ENCODE peak calls at places on chromosomes 11 and 22, in ten cellular contexts. One of them, this sample, is unnamed.

GRCh38 chr22:35572552-35572951 is 31.9 kb downstream of the RASD2 start:
- DNase-seq in uterus: no peak
- DNase-seq in stimulated activated naive CD8-positive, alpha-beta T cell treated with anti-CD3 and anti-CD28 coated beads, Interleukin-15, Interleukin-2, amounts not matched to agents 100 U/mL and 50 U/mL, for 24 hours: no peak
- DNase-seq in ecto neural progenitor cell: no peak
- DNase-seq in cardiac fibroblast: no peak
- DNase-seq in endodermal cell: no peak
- DNase-seq in activated effector memory CD4-positive, alpha-beta T cell treated with Interleukin-2 at 50 U/mL for 16 hours: no peak
- DNase-seq in fibroblast of lung: no peak
- DNase-seq in occipital lobe: no peak
- DNase-seq in NCI-H82: no peak
- DNase-seq in this sample: no peak

GRCh38 chr11:16902979-16903378 is 111.2 kb downstream of the PLEKHA7 start:
- DNase-seq in activated effector memory CD4-positive, alpha-beta T cell treated with Interleukin-2 at 50 U/mL for 16 hours: no peak
- DNase-seq in cardiac fibroblast: no peak
- DNase-seq in ecto neural progenitor cell: no peak
- DNase-seq in NCI-H82: no peak
- DNase-seq in fibroblast of lung: no peak
- DNase-seq in uterus: no peak
- DNase-seq in stimulated activated naive CD8-positive, alpha-beta T cell treated with anti-CD3 and anti-CD28 coated beads, Interleukin-15, Interleukin-2, amounts not matched to agents 100 U/mL and 50 U/mL, for 24 hours: no peak
- DNase-seq in occipital lobe: no peak
- DNase-seq in endodermal cell: no peak
- DNase-seq in this sample: no peak

GRCh38 chr22:19819209-19819910 is 35.3 kb downstream of the GNB1L start:
- DNase-seq in uterus: no peak
- DNase-seq in endodermal cell: peak
- DNase-seq in occipital lobe: no peak
- DNase-seq in stimulated activated naive CD8-positive, alpha-beta T cell treated with anti-CD3 and anti-CD28 coated beads, Interleukin-15, Interleukin-2, amounts not matched to agents 100 U/mL and 50 U/mL, for 24 hours: no peak
- DNase-seq in activated effector memory CD4-positive, alpha-beta T cell treated with Interleukin-2 at 50 U/mL for 16 hours: no peak
- DNase-seq in fibroblast of lung: no peak
- DNase-seq in ecto neural progenitor cell: no peak
- DNase-seq in cardiac fibroblast: no peak
- DNase-seq in NCI-H82: no peak
- DNase-seq in this sample: no peak

GRCh38 chr22:17633217-17633997 is 4.9 kb upstream of the ATP6V1E1 start:
- DNase-seq in endodermal cell: peak
- DNase-seq in fibroblast of lung: peak
- DNase-seq in uterus: no peak
- DNase-seq in ecto neural progenitor cell: no peak
- DNase-seq in NCI-H82: no peak
- DNase-seq in cardiac fibroblast: peak
- DNase-seq in activated effector memory CD4-positive, alpha-beta T cell treated with Interleukin-2 at 50 U/mL for 16 hours: no peak
- DNase-seq in occipital lobe: no peak
- DNase-seq in stimulated activated naive CD8-positive, alpha-beta T cell treated with anti-CD3 and anti-CD28 coated beads, Interleukin-15, Interleukin-2, amounts not matched to agents 100 U/mL and 50 U/mL, for 24 hours: no peak
- DNase-seq in this sample: no peak

GRCh38 chr22:37242395-37242918 is 1.6 kb downstream of the RAC2 start:
- DNase-seq in occipital lobe: no peak
- DNase-seq in uterus: peak
- DNase-seq in ecto neural progenitor cell: no peak
- DNase-seq in fibroblast of lung: no peak
- DNase-seq in endodermal cell: peak
- DNase-seq in activated effector memory CD4-positive, alpha-beta T cell treated with Interleukin-2 at 50 U/mL for 16 hours: peak
- DNase-seq in stimulated activated naive CD8-positive, alpha-beta T cell treated with anti-CD3 and anti-CD28 coated beads, Interleukin-15, Interleukin-2, amounts not matched to agents 100 U/mL and 50 U/mL, for 24 hours: peak
- DNase-seq in NCI-H82: no peak
- DNase-seq in cardiac fibroblast: peak
- DNase-seq in this sample: peak

GRCh38 chr11:74840486-74840885 is 91.8 kb downstream of the RNF169 start:
- DNase-seq in activated effector memory CD4-positive, alpha-beta T cell treated with Interleukin-2 at 50 U/mL for 16 hours: no peak
- DNase-seq in occipital lobe: no peak
- DNase-seq in NCI-H82: no peak
- DNase-seq in cardiac fibroblast: no peak
- DNase-seq in uterus: no peak
- DNase-seq in fibroblast of lung: no peak
- DNase-seq in ecto neural progenitor cell: no peak
- DNase-seq in stimulated activated naive CD8-positive, alpha-beta T cell treated with anti-CD3 and anti-CD28 coated beads, Interleukin-15, Interleukin-2, amounts not matched to agents 100 U/mL and 50 U/mL, for 24 hours: no peak
- DNase-seq in endodermal cell: no peak
- DNase-seq in this sample: no peak

GRCh38 chr22:19443544-19444211 is 3.8 kb downstream of the C22orf39 start:
- DNase-seq in activated effector memory CD4-positive, alpha-beta T cell treated with Interleukin-2 at 50 U/mL for 16 hours: no peak
- DNase-seq in NCI-H82: no peak
- DNase-seq in occipital lobe: no peak
- DNase-seq in endodermal cell: no peak
- DNase-seq in cardiac fibroblast: no peak
- DNase-seq in ecto neural progenitor cell: no peak
- DNase-seq in stimulated activated naive CD8-positive, alpha-beta T cell treated with anti-CD3 and anti-CD28 coated beads, Interleukin-15, Interleukin-2, amounts not matched to agents 100 U/mL and 50 U/mL, for 24 hours: no peak
- DNase-seq in uterus: no peak
- DNase-seq in fibroblast of lung: no peak
- DNase-seq in this sample: no peak

GRCh38 chr11:34266090-34266912 is 91.5 kb downstream of the ABTB2 start:
- DNase-seq in fibroblast of lung: peak
- DNase-seq in occipital lobe: peak
- DNase-seq in uterus: peak
- DNase-seq in NCI-H82: no peak
- DNase-seq in ecto neural progenitor cell: no peak
- DNase-seq in endodermal cell: no peak
- DNase-seq in cardiac fibroblast: peak
- DNase-seq in activated effector memory CD4-positive, alpha-beta T cell treated with Interleukin-2 at 50 U/mL for 16 hours: no peak
- DNase-seq in stimulated activated naive CD8-positive, alpha-beta T cell treated with anti-CD3 and anti-CD28 coated beads, Interleukin-15, Interleukin-2, amounts not matched to agents 100 U/mL and 50 U/mL, for 24 hours: no peak
- DNase-seq in this sample: no peak

GRCh38 chr11:78149646-78150045 is 10.2 kb upstream of the ALG8 start:
- DNase-seq in endodermal cell: no peak
- DNase-seq in occipital lobe: no peak
- DNase-seq in ecto neural progenitor cell: no peak
- DNase-seq in cardiac fibroblast: peak
- DNase-seq in NCI-H82: no peak
- DNase-seq in stimulated activated naive CD8-positive, alpha-beta T cell treated with anti-CD3 and anti-CD28 coated beads, Interleukin-15, Interleukin-2, amounts not matched to agents 100 U/mL and 50 U/mL, for 24 hours: no peak
- DNase-seq in fibroblast of lung: peak
- DNase-seq in uterus: no peak
- DNase-seq in activated effector memory CD4-positive, alpha-beta T cell treated with Interleukin-2 at 50 U/mL for 16 hours: no peak
- DNase-seq in this sample: no peak

GRCh38 chr22:40479887-40480538 is 109.6 kb downstream of the SGSM3 start:
- DNase-seq in endodermal cell: no peak
- DNase-seq in fibroblast of lung: peak
- DNase-seq in activated effector memory CD4-positive, alpha-beta T cell treated with Interleukin-2 at 50 U/mL for 16 hours: no peak
- DNase-seq in NCI-H82: no peak
- DNase-seq in ecto neural progenitor cell: no peak
- DNase-seq in occipital lobe: no peak
- DNase-seq in stimulated activated naive CD8-positive, alpha-beta T cell treated with anti-CD3 and anti-CD28 coated beads, Interleukin-15, Interleukin-2, amounts not matched to agents 100 U/mL and 50 U/mL, for 24 hours: no peak
- DNase-seq in uterus: no peak
- DNase-seq in cardiac fibroblast: peak
- DNase-seq in this sample: no peak

GRCh38 chr22:23133922-23134321 is 7.9 kb downstream of the RSPH14 start:
- DNase-seq in uterus: no peak
- DNase-seq in ecto neural progenitor cell: no peak
- DNase-seq in NCI-H82: no peak
- DNase-seq in stimulated activated naive CD8-positive, alpha-beta T cell treated with anti-CD3 and anti-CD28 coated beads, Interleukin-15, Interleukin-2, amounts not matched to agents 100 U/mL and 50 U/mL, for 24 hours: no peak
- DNase-seq in fibroblast of lung: no peak
- DNase-seq in endodermal cell: no peak
- DNase-seq in cardiac fibroblast: no peak
- DNase-seq in occipital lobe: no peak
- DNase-seq in activated effector memory CD4-positive, alpha-beta T cell treated with Interleukin-2 at 50 U/mL for 16 hours: no peak
- DNase-seq in this sample: no peak

GRCh38 chr22:25153961-25154685 is 45.5 kb upstream of the CRYBB3 start:
- DNase-seq in stimulated activated naive CD8-positive, alpha-beta T cell treated with anti-CD3 and anti-CD28 coated beads, Interleukin-15, Interleukin-2, amounts not matched to agents 100 U/mL and 50 U/mL, for 24 hours: no peak
- DNase-seq in cardiac fibroblast: peak
- DNase-seq in NCI-H82: peak
- DNase-seq in fibroblast of lung: peak
- DNase-seq in occipital lobe: no peak
- DNase-seq in uterus: peak
- DNase-seq in ecto neural progenitor cell: no peak
- DNase-seq in activated effector memory CD4-positive, alpha-beta T cell treated with Interleukin-2 at 50 U/mL for 16 hours: no peak
- DNase-seq in endodermal cell: peak
- DNase-seq in this sample: no peak

GRCh38 chr22:28017859-28018258 is 98.8 kb upstream of the PITPNB start:
- DNase-seq in stimulated activated naive CD8-positive, alpha-beta T cell treated with anti-CD3 and anti-CD28 coated beads, Interleukin-15, Interleukin-2, amounts not matched to agents 100 U/mL and 50 U/mL, for 24 hours: no peak
- DNase-seq in ecto neural progenitor cell: no peak
- DNase-seq in occipital lobe: no peak
- DNase-seq in fibroblast of lung: no peak
- DNase-seq in activated effector memory CD4-positive, alpha-beta T cell treated with Interleukin-2 at 50 U/mL for 16 hours: no peak
- DNase-seq in uterus: peak
- DNase-seq in NCI-H82: no peak
- DNase-seq in cardiac fibroblast: no peak
- DNase-seq in endodermal cell: no peak
- DNase-seq in this sample: no peak

GRCh38 chr11:117807482-117808272 is 10.7 kb upstream of the DSCAML1 start:
- DNase-seq in stimulated activated naive CD8-positive, alpha-beta T cell treated with anti-CD3 and anti-CD28 coated beads, Interleukin-15, Interleukin-2, amounts not matched to agents 100 U/mL and 50 U/mL, for 24 hours: peak
- DNase-seq in fibroblast of lung: peak
- DNase-seq in uterus: peak
- DNase-seq in occipital lobe: peak
- DNase-seq in endodermal cell: peak
- DNase-seq in NCI-H82: peak
- DNase-seq in cardiac fibroblast: peak
- DNase-seq in activated effector memory CD4-positive, alpha-beta T cell treated with Interleukin-2 at 50 U/mL for 16 hours: peak
- DNase-seq in ecto neural progenitor cell: peak
- DNase-seq in this sample: peak

GRCh38 chr11:19083166-19083565 is 22.6 kb upstream of the MRGPRX2 start:
- DNase-seq in ecto neural progenitor cell: no peak
- DNase-seq in endodermal cell: no peak
- DNase-seq in uterus: no peak
- DNase-seq in occipital lobe: no peak
- DNase-seq in fibroblast of lung: no peak
- DNase-seq in NCI-H82: no peak
- DNase-seq in activated effector memory CD4-positive, alpha-beta T cell treated with Interleukin-2 at 50 U/mL for 16 hours: no peak
- DNase-seq in cardiac fibroblast: no peak
- DNase-seq in stimulated activated naive CD8-positive, alpha-beta T cell treated with anti-CD3 and anti-CD28 coated beads, Interleukin-15, Interleukin-2, amounts not matched to agents 100 U/mL and 50 U/mL, for 24 hours: no peak
- DNase-seq in this sample: no peak

GRCh38 chr11:46285594-46286033 is 8.2 kb downstream of the CREB3L1 start:
- DNase-seq in NCI-H82: no peak
- DNase-seq in fibroblast of lung: peak
- DNase-seq in stimulated activated naive CD8-positive, alpha-beta T cell treated with anti-CD3 and anti-CD28 coated beads, Interleukin-15, Interleukin-2, amounts not matched to agents 100 U/mL and 50 U/mL, for 24 hours: no peak
- DNase-seq in activated effector memory CD4-positive, alpha-beta T cell treated with Interleukin-2 at 50 U/mL for 16 hours: no peak
- DNase-seq in ecto neural progenitor cell: no peak
- DNase-seq in endodermal cell: no peak
- DNase-seq in uterus: no peak
- DNase-seq in occipital lobe: no peak
- DNase-seq in cardiac fibroblast: peak
- DNase-seq in this sample: no peak

GRCh38 chr22:29470159-29470855 is 9.7 kb upstream of the NEFH start:
- DNase-seq in uterus: no peak
- DNase-seq in occipital lobe: peak
- DNase-seq in stimulated activated naive CD8-positive, alpha-beta T cell treated with anti-CD3 and anti-CD28 coated beads, Interleukin-15, Interleukin-2, amounts not matched to agents 100 U/mL and 50 U/mL, for 24 hours: peak
- DNase-seq in ecto neural progenitor cell: peak
- DNase-seq in cardiac fibroblast: peak
- DNase-seq in activated effector memory CD4-positive, alpha-beta T cell treated with Interleukin-2 at 50 U/mL for 16 hours: peak
- DNase-seq in endodermal cell: peak
- DNase-seq in NCI-H82: no peak
- DNase-seq in fibroblast of lung: peak
- DNase-seq in this sample: peak

GRCh38 chr11:1878134-1879031 is 13.3 kb downstream of the PRR33 start:
- DNase-seq in fibroblast of lung: no peak
- DNase-seq in uterus: peak
- DNase-seq in cardiac fibroblast: no peak
- DNase-seq in ecto neural progenitor cell: no peak
- DNase-seq in endodermal cell: no peak
- DNase-seq in activated effector memory CD4-positive, alpha-beta T cell treated with Interleukin-2 at 50 U/mL for 16 hours: no peak
- DNase-seq in stimulated activated naive CD8-positive, alpha-beta T cell treated with anti-CD3 and anti-CD28 coated beads, Interleukin-15, Interleukin-2, amounts not matched to agents 100 U/mL and 50 U/mL, for 24 hours: no peak
- DNase-seq in NCI-H82: no peak
- DNase-seq in occipital lobe: no peak
- DNase-seq in this sample: no peak

GRCh38 chr11:107898270-107898669 is 30.0 kb upstream of the RAB39A start:
- DNase-seq in activated effector memory CD4-positive, alpha-beta T cell treated with Interleukin-2 at 50 U/mL for 16 hours: no peak
- DNase-seq in ecto neural progenitor cell: no peak
- DNase-seq in uterus: no peak
- DNase-seq in stimulated activated naive CD8-positive, alpha-beta T cell treated with anti-CD3 and anti-CD28 coated beads, Interleukin-15, Interleukin-2, amounts not matched to agents 100 U/mL and 50 U/mL, for 24 hours: no peak
- DNase-seq in occipital lobe: no peak
- DNase-seq in endodermal cell: no peak
- DNase-seq in NCI-H82: peak
- DNase-seq in fibroblast of lung: peak
- DNase-seq in cardiac fibroblast: peak
- DNase-seq in this sample: no peak

GRCh38 chr11:71247551-71248250 is 4.7 kb downstream of the SHANK2 start:
- DNase-seq in ecto neural progenitor cell: peak
- DNase-seq in occipital lobe: no peak
- DNase-seq in NCI-H82: peak
- DNase-seq in stimulated activated naive CD8-positive, alpha-beta T cell treated with anti-CD3 and anti-CD28 coated beads, Interleukin-15, Interleukin-2, amounts not matched to agents 100 U/mL and 50 U/mL, for 24 hours: no peak
- DNase-seq in endodermal cell: peak
- DNase-seq in fibroblast of lung: no peak
- DNase-seq in uterus: no peak
- DNase-seq in cardiac fibroblast: no peak
- DNase-seq in activated effector memory CD4-positive, alpha-beta T cell treated with Interleukin-2 at 50 U/mL for 16 hours: no peak
- DNase-seq in this sample: no peak

GRCh38 chr11:26905368-26905767 is 88.5 kb upstream of the FIBIN start:
- DNase-seq in cardiac fibroblast: peak
- DNase-seq in activated effector memory CD4-positive, alpha-beta T cell treated with Interleukin-2 at 50 U/mL for 16 hours: no peak
- DNase-seq in uterus: no peak
- DNase-seq in endodermal cell: no peak
- DNase-seq in stimulated activated naive CD8-positive, alpha-beta T cell treated with anti-CD3 and anti-CD28 coated beads, Interleukin-15, Interleukin-2, amounts not matched to agents 100 U/mL and 50 U/mL, for 24 hours: no peak
- DNase-seq in NCI-H82: peak
- DNase-seq in fibroblast of lung: peak
- DNase-seq in ecto neural progenitor cell: no peak
- DNase-seq in occipital lobe: no peak
- DNase-seq in this sample: no peak

GRCh38 chr11:64892411-64892831 is 14.0 kb upstream of the EHD1 start:
- DNase-seq in activated effector memory CD4-positive, alpha-beta T cell treated with Interleukin-2 at 50 U/mL for 16 hours: no peak
- DNase-seq in fibroblast of lung: no peak
- DNase-seq in ecto neural progenitor cell: no peak
- DNase-seq in endodermal cell: no peak
- DNase-seq in cardiac fibroblast: no peak
- DNase-seq in occipital lobe: no peak
- DNase-seq in uterus: no peak
- DNase-seq in NCI-H82: no peak
- DNase-seq in stimulated activated naive CD8-positive, alpha-beta T cell treated with anti-CD3 and anti-CD28 coated beads, Interleukin-15, Interleukin-2, amounts not matched to agents 100 U/mL and 50 U/mL, for 24 hours: no peak
- DNase-seq in this sample: no peak

GRCh38 chr11:2417856-2418705 is 17.5 kb downstream of the TSSC4 start:
- DNase-seq in NCI-H82: no peak
- DNase-seq in ecto neural progenitor cell: no peak
- DNase-seq in activated effector memory CD4-positive, alpha-beta T cell treated with Interleukin-2 at 50 U/mL for 16 hours: no peak
- DNase-seq in occipital lobe: no peak
- DNase-seq in stimulated activated naive CD8-positive, alpha-beta T cell treated with anti-CD3 and anti-CD28 coated beads, Interleukin-15, Interleukin-2, amounts not matched to agents 100 U/mL and 50 U/mL, for 24 hours: no peak
- DNase-seq in fibroblast of lung: no peak
- DNase-seq in endodermal cell: no peak
- DNase-seq in uterus: peak
- DNase-seq in cardiac fibroblast: no peak
- DNase-seq in this sample: no peak

GRCh38 chr11:6576471-6577373 is 26.7 kb downstream of the RRP8 start:
- DNase-seq in endodermal cell: no peak
- DNase-seq in fibroblast of lung: peak
- DNase-seq in occipital lobe: peak
- DNase-seq in cardiac fibroblast: peak
- DNase-seq in ecto neural progenitor cell: no peak
- DNase-seq in stimulated activated naive CD8-positive, alpha-beta T cell treated with anti-CD3 and anti-CD28 coated beads, Interleukin-15, Interleukin-2, amounts not matched to agents 100 U/mL and 50 U/mL, for 24 hours: no peak
- DNase-seq in activated effector memory CD4-positive, alpha-beta T cell treated with Interleukin-2 at 50 U/mL for 16 hours: no peak
- DNase-seq in NCI-H82: peak
- DNase-seq in uterus: peak
- DNase-seq in this sample: no peak

GRCh38 chr11:65782816-65783228 is 2.0 kb upstream of the AP5B1 start:
- DNase-seq in ecto neural progenitor cell: no peak
- DNase-seq in uterus: no peak
- DNase-seq in occipital lobe: no peak
- DNase-seq in endodermal cell: peak
- DNase-seq in cardiac fibroblast: no peak
- DNase-seq in activated effector memory CD4-positive, alpha-beta T cell treated with Interleukin-2 at 50 U/mL for 16 hours: no peak
- DNase-seq in NCI-H82: no peak
- DNase-seq in stimulated activated naive CD8-positive, alpha-beta T cell treated with anti-CD3 and anti-CD28 coated beads, Interleukin-15, Interleukin-2, amounts not matched to agents 100 U/mL and 50 U/mL, for 24 hours: no peak
- DNase-seq in fibroblast of lung: no peak
- DNase-seq in this sample: no peak

GRCh38 chr11:102144357-102145342 is 34.4 kb downstream of the YAP1 start:
- DNase-seq in ecto neural progenitor cell: no peak
- DNase-seq in stimulated activated naive CD8-positive, alpha-beta T cell treated with anti-CD3 and anti-CD28 coated beads, Interleukin-15, Interleukin-2, amounts not matched to agents 100 U/mL and 50 U/mL, for 24 hours: no peak
- DNase-seq in uterus: peak
- DNase-seq in endodermal cell: no peak
- DNase-seq in fibroblast of lung: peak
- DNase-seq in cardiac fibroblast: peak
- DNase-seq in NCI-H82: no peak
- DNase-seq in occipital lobe: no peak
- DNase-seq in activated effector memory CD4-positive, alpha-beta T cell treated with Interleukin-2 at 50 U/mL for 16 hours: no peak
- DNase-seq in this sample: no peak

GRCh38 chr11:3786781-3787428 is 10.4 kb downstream of the NUP98 start:
- DNase-seq in stimulated activated naive CD8-positive, alpha-beta T cell treated with anti-CD3 and anti-CD28 coated beads, Interleukin-15, Interleukin-2, amounts not matched to agents 100 U/mL and 50 U/mL, for 24 hours: no peak
- DNase-seq in endodermal cell: no peak
- DNase-seq in NCI-H82: no peak
- DNase-seq in cardiac fibroblast: peak
- DNase-seq in activated effector memory CD4-positive, alpha-beta T cell treated with Interleukin-2 at 50 U/mL for 16 hours: no peak
- DNase-seq in ecto neural progenitor cell: no peak
- DNase-seq in uterus: no peak
- DNase-seq in occipital lobe: no peak
- DNase-seq in fibroblast of lung: peak
- DNase-seq in this sample: no peak

GRCh38 chr11:133936136-133936535 is 20.6 kb downstream of the IGSF9B start:
- DNase-seq in activated effector memory CD4-positive, alpha-beta T cell treated with Interleukin-2 at 50 U/mL for 16 hours: no peak
- DNase-seq in stimulated activated naive CD8-positive, alpha-beta T cell treated with anti-CD3 and anti-CD28 coated beads, Interleukin-15, Interleukin-2, amounts not matched to agents 100 U/mL and 50 U/mL, for 24 hours: no peak
- DNase-seq in ecto neural progenitor cell: no peak
- DNase-seq in occipital lobe: no peak
- DNase-seq in endodermal cell: no peak
- DNase-seq in cardiac fibroblast: no peak
- DNase-seq in fibroblast of lung: no peak
- DNase-seq in NCI-H82: no peak
- DNase-seq in uterus: no peak
- DNase-seq in this sample: no peak

This sample was measured in activated T-helper 1 cell treated with anti-CD3 and anti-CD28 coated beads, Interleukin-12 subunit alpha, Interleukin-12 subunit beta, Interleukin-2, Interleukin-4 antibody, amounts not matched to agents 30 ng/mL and 10 ng/mL and 1 ng/mL, durations not matched to agents 14 hours and 24 hours and 36 hours.